ENCODE peak calls at places on chromosomes 3 and 15, in four cellular contexts. One of them, this sample, is unnamed.

GRCh38 chr3:33796137-33796536 is 2.3 kb upstream of the PDCD6IP start:
- DNase-seq in WTC11: no peak
- DNase-seq in HepG2: no peak
- DNase-seq in K562: no peak
- DNase-seq in this sample: no peak

GRCh38 chr15:91222052-91222451 is 122.0 kb downstream of the SV2B start:
- DNase-seq in WTC11: no peak
- DNase-seq in HepG2: no peak
- DNase-seq in K562: no peak
- DNase-seq in this sample: no peak

GRCh38 chr15:31478781-31479221 is 152.2 kb downstream of the KLF13 start:
- DNase-seq in WTC11: no peak
- DNase-seq in HepG2: no peak
- DNase-seq in K562: no peak
- DNase-seq in this sample: no peak

GRCh38 chr3:14650193-14650592 is 1.4 kb upstream of the CCDC174 start:
- DNase-seq in WTC11: no peak
- DNase-seq in HepG2: no peak
- DNase-seq in K562: no peak
- DNase-seq in this sample: no peak

GRCh38 chr3:48897401-48898376 is 993 bp downstream of the SLC25A20 start:
- DNase-seq in WTC11: no peak
- DNase-seq in HepG2: peak; percentile 89
- DNase-seq in K562: peak; percentile 33
- DNase-seq in this sample: no peak

GRCh38 chr3:38655708-38656300 is 6.3 kb upstream of the SCN5A start:
- DNase-seq in WTC11: no peak
- DNase-seq in HepG2: peak; percentile 52
- DNase-seq in K562: peak; percentile 66
- DNase-seq in this sample: peak; percentile 57

GRCh38 chr3:22451501-22451900 is 700.5 kb upstream of the ZNF385D start:
- DNase-seq in WTC11: no peak
- DNase-seq in HepG2: no peak
- DNase-seq in K562: no peak
- DNase-seq in this sample: no peak

GRCh38 chr3:183745300-183746098 is 47.9 kb downstream of the YEATS2 start:
- DNase-seq in WTC11: no peak
- DNase-seq in HepG2: peak; percentile 55
- DNase-seq in K562: no peak
- DNase-seq in this sample: no peak

GRCh38 chr15:34049096-34049495 is 10.1 kb upstream of the AVEN start:
- DNase-seq in WTC11: no peak
- DNase-seq in HepG2: no peak
- DNase-seq in K562: no peak
- DNase-seq in this sample: no peak

GRCh38 chr3:194375921-194376570 is 6.5 kb upstream of the LRRC15 start:
- DNase-seq in WTC11: no peak
- DNase-seq in HepG2: no peak
- DNase-seq in K562: no peak
- DNase-seq in this sample: no peak

GRCh38 chr3:156483426-156483825 is 71.5 kb downstream of the SSR3 start:
- DNase-seq in WTC11: no peak
- DNase-seq in HepG2: no peak
- DNase-seq in K562: peak; percentile 51
- DNase-seq in this sample: no peak

GRCh38 chr3:155805204-155805801 is 775 bp downstream of the C3orf33 start:
- DNase-seq in WTC11: no peak
- DNase-seq in HepG2: peak; percentile 75
- DNase-seq in K562: peak; percentile 74
- DNase-seq in this sample: no peak

GRCh38 chr15:29133321-29133720 is 136.3 kb downstream of the NSMCE3 start:
- DNase-seq in WTC11: no peak
- DNase-seq in HepG2: no peak
- DNase-seq in K562: no peak
- DNase-seq in this sample: no peak

GRCh38 chr3:73029321-73029796 is 32.1 kb upstream of the EBLN2 start:
- DNase-seq in WTC11: no peak
- DNase-seq in HepG2: peak; percentile 53
- DNase-seq in K562: peak; percentile 9
- DNase-seq in this sample: no peak

GRCh38 chr3:140403559-140403958 is 274.3 kb upstream of the TRIM42 start:
- DNase-seq in WTC11: no peak
- DNase-seq in HepG2: no peak
- DNase-seq in K562: no peak
- DNase-seq in this sample: no peak

GRCh38 chr3:187765342-187765741 is 20.1 kb upstream of the BCL6 start:
- DNase-seq in WTC11: no peak
- DNase-seq in HepG2: no peak
- DNase-seq in K562: no peak
- DNase-seq in this sample: no peak

GRCh38 chr3:112333002-112333385 is at the start of gene CD200:
- DNase-seq in WTC11: peak; percentile 85
- DNase-seq in HepG2: no peak
- DNase-seq in K562: no peak
- DNase-seq in this sample: no peak

GRCh38 chr15:90871716-90872480 is 3.5 kb downstream of the FURIN start:
- DNase-seq in WTC11: peak; percentile 56
- DNase-seq in HepG2: no peak
- DNase-seq in K562: peak; percentile 62
- DNase-seq in this sample: peak; percentile 47

GRCh38 chr15:84859143-84859542 is 25.3 kb upstream of the SLC28A1 start:
- DNase-seq in WTC11: no peak
- DNase-seq in HepG2: no peak
- DNase-seq in K562: no peak
- DNase-seq in this sample: no peak

GRCh38 chr3:42702982-42703694 is 540 bp upstream of the HHATL start:
- DNase-seq in WTC11: no peak
- DNase-seq in HepG2: no peak
- DNase-seq in K562: no peak
- DNase-seq in this sample: no peak

GRCh38 chr3:46183330-46183729 is 24.8 kb downstream of the CCR1 start:
- DNase-seq in WTC11: no peak
- DNase-seq in HepG2: no peak
- DNase-seq in K562: no peak
- DNase-seq in this sample: no peak

DNA sequence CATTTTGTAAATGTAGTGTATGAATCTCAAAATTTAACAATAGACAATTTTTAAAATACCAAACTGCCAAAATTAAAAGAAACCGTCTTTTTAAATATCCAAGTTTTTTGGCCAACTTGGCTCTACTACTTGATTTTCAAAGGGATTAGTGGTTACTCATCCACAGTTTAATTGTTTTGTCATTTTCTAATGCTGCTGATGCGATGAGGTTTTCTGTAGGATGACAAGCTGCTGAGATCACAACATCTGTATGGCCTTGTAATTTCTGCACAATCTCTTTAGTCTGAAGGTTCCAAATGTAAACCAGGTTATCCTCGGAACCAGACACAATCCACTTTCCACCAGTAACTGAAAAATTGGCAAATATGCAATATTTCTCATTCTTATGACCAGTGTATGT is 1.5 kb downstream of the WDR5B start:
- DNase-seq in WTC11: no peak
- DNase-seq in HepG2: no peak
- DNase-seq in K562: no peak
- DNase-seq in this sample: no peak
- TF ChIP-seq SP1 in WTC11: no peak
- TF ChIP-seq SP1 in HepG2: no peak
- TF ChIP-seq SP1 in K562: no peak
- TF ChIP-seq SP1 in this sample: no peak

DNA sequence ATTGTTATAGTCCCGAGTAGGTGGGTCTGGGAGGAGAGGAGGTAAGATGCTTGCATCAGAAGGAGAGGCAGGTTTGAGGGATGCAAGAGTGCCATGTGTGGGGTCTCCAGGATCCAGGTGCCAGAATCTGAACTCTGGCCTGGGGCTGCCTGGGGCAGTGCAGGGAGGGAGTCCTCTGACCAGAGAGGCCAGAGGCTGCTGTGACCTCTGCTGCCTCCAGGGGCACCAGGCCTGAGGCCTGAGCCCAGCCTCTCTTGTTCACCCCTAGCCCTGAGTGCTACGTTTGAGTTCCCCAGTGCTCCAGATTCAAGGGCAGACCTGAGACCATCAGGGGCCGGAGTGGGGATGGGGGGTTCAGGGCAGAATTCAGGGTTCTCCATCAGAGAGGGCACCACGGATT is 7.4 kb downstream of the SLC38A3 start:
- DNase-seq in WTC11: peak; percentile 50
- DNase-seq in HepG2: no peak
- DNase-seq in K562: no peak
- DNase-seq in this sample: no peak
- TF ChIP-seq ELF4 in WTC11: no peak
- TF ChIP-seq ELF4 in HepG2: no peak
- TF ChIP-seq ELF4 in K562: no peak
- TF ChIP-seq ELF4 in this sample: no peak

GRCh38 chr3:137812018-137812417 is 47.9 kb downstream of the SOX14 start:
- DNase-seq in WTC11: no peak
- DNase-seq in HepG2: no peak
- DNase-seq in K562: no peak
- DNase-seq in this sample: no peak

GRCh38 chr3:137803215-137803614 is 39.1 kb downstream of the SOX14 start:
- DNase-seq in WTC11: no peak
- DNase-seq in HepG2: no peak
- DNase-seq in K562: no peak
- DNase-seq in this sample: no peak

GRCh38 chr3:137809523-137809922 is 45.4 kb downstream of the SOX14 start:
- DNase-seq in WTC11: no peak
- DNase-seq in HepG2: no peak
- DNase-seq in K562: no peak
- DNase-seq in this sample: no peak

DNA sequence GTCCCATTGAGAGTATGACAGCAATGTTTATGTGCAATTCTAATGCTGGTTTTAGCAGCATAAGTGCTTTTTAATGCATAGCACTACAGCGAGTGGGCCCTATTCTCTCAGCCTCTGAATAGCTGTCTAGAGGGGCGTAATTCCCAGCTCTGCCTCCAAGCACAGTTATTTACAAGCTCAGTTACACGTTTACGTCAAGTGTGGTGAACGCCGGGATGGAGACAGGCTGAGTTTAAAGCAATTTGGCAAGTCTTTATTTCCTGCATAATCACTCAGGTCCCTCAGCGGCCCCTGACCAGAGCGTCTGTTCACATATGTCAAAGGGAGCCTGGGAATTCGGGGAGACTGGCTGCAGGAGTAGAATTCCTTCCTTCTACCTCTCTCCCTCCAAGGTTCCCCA is 43.9 kb downstream of the SOX14 start:
- DNase-seq in WTC11: no peak
- DNase-seq in HepG2: no peak
- DNase-seq in K562: no peak
- DNase-seq in this sample: no peak
- TF ChIP-seq SP1 in WTC11: no peak
- TF ChIP-seq SP1 in HepG2: no peak
- TF ChIP-seq SP1 in K562: no peak
- TF ChIP-seq SP1 in this sample: no peak

DNA sequence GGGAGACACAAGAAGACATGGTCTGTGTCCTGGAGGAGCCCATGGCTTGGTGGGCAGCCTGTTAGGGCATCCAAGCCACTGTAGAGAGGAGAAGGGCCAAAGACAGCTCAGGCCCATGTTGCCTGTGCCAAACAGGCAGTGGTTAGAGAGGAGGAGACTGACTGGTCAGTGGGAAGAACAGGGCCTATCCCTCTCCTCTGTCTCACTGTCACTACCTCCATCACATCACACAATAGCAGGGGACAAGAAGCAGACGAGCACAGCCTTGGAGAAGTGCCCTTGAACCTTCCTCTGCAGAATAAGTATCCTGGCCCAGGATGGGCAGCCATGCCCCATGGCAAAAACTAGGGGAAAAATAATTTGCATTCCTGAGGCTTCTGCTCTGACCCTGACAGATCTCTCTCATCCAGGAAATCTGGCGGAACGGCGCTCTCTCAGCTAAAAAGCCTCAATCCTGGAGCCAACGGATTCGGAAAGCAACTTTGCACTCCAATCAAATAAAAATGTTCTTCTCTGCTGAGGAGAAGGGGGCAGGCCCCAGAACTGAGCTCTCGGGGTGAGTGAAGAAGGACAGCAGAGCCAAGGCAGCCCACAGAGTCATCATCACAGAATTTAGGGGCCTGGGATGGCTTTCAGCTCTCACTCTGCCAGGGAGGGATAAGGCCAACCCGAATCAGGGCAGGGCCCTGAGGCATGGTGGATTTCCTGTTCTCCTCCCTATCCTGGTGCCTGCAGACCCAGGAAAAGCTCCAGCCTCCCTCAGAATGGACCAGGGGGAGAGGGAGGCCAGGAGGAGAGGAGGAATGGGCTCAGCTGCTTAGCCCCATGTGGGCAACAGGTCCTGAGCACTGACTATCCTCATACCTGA is 1.6 kb downstream of the SHF start:
- DNase-seq in WTC11: no peak
- DNase-seq in HepG2: no peak
- DNase-seq in K562: no peak
- DNase-seq in this sample: no peak
- TF ChIP-seq ELF4 in WTC11: no peak
- TF ChIP-seq ELF4 in HepG2: no peak
- TF ChIP-seq ELF4 in K562: no peak
- TF ChIP-seq ELF4 in this sample: no peak

GRCh38 chr15:66581972-66582537 is 16.3 kb upstream of the LCTL start:
- DNase-seq in WTC11: no peak
- DNase-seq in HepG2: peak; percentile 62
- DNase-seq in K562: peak; percentile 88
- DNase-seq in this sample: no peak
- TF ChIP-seq SP1 in WTC11: no peak
- TF ChIP-seq SP1 in HepG2: no peak
- TF ChIP-seq SP1 in K562: peak; percentile 75
- TF ChIP-seq SP1 in this sample: no peak

GRCh38 chr3:129441782-129442181 is 1.8 kb downstream of the IFT122 start:
- DNase-seq in WTC11: no peak
- DNase-seq in HepG2: no peak
- DNase-seq in K562: no peak
- DNase-seq in this sample: no peak
- TF ChIP-seq ELF4 in WTC11: no peak
- TF ChIP-seq ELF4 in HepG2: no peak
- TF ChIP-seq ELF4 in K562: no peak
- TF ChIP-seq ELF4 in this sample: no peak

DNA sequence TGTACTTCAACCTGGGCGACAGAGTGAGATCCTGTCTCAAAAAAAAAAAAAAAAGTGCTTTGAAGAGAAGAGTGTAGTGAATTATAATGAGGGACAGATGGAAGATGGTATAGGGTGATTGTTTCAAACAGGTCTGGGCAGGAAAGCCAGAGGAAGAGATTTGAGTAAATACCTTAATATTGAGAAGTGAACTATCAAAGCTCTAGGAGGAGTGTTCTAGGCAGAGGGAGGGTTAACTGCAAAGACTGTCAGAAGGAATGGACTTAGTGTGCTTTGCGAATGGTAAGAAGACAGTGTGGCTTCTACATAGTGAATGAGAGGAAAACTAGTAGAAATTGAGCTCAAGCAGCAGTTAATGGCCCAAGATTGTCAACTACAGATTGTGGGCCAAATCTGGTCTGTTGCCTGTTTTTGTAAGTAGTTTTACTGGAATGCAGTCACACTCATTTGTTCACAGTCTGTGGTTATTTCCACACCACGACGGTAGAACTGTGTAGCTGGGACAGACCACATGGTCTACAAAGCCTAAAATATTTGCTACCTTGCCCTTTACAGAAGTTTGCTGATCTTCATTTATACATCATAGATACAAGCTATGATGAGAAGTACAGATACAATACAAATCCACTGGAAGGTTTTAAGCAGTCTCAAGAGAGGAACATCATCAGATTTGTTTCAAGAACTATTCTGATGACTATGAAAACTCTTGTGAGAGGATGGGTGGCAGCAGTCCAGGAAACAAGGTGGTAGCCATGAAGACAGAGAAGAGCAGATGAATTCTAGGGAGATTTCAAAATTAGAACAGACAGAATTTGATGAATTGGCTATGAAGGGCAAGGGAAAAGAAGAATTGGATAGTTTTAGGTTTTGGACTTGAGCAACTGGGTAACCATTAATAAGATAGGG is 16.5 kb upstream of the USP50 start:
- DNase-seq in WTC11: no peak
- DNase-seq in HepG2: no peak
- DNase-seq in K562: no peak
- DNase-seq in this sample: no peak
- TF ChIP-seq SP1 in WTC11: no peak
- TF ChIP-seq SP1 in HepG2: no peak
- TF ChIP-seq SP1 in K562: no peak
- TF ChIP-seq SP1 in this sample: no peak

This sample was measured in HEK293T.